ENCODE peak calls at places on chromosomes 6 and 20, in eight cellular contexts. N is GM13976, L is SK-N-SH, C is heart right ventricle, P is tibial artery, T is GM12878, U is thoracic aorta, F is IMR-90. J is an unnamed sample.

GRCh38 chr20:62136283-62137091 is 6.7 kb downstream of the PSMA7 start:
- DNase-seq in N (peak), L (peak), C (peak), P (peak), T (no peak), U (no peak), F (peak), J (no peak)

GRCh38 chr6:167588181-167588919 is 238.4 kb upstream of the AFDN start:
- DNase-seq in N (no peak), L (no peak), C (no peak), P (no peak), T (no peak), U (no peak), F (no peak), J (no peak)

GRCh38 chr6:14671261-14671681 is 553.7 kb downstream of the CD83 start:
- DNase-seq in N (no peak), L (no peak), C (peak), P (no peak), T (no peak), U (no peak), F (peak), J (no peak)

GRCh38 chr6:56864171-56864616 is 90.7 kb upstream of the BEND6 start:
- DNase-seq in N (no peak), L (no peak), C (no peak), P (no peak), T (no peak), U (no peak), F (peak), J (no peak)

GRCh38 chr6:157227202-157228166 is 95.8 kb downstream of the TMEM242 start:
- DNase-seq in N (no peak), L (peak), C (no peak), P (peak), T (no peak), U (no peak), F (no peak), J (no peak)

GRCh38 chr6:39003072-39003471 is 45.5 kb upstream of the GLP1R start:
- DNase-seq in N (no peak), L (no peak), C (no peak), P (no peak), T (no peak), U (no peak), F (no peak), J (no peak)

GRCh38 chr6:66865771-66866170 is 1158.7 kb upstream of the EYS start:
- DNase-seq in N (no peak), L (no peak), C (no peak), P (no peak), T (no peak), U (no peak), F (no peak), J (no peak)

GRCh38 chr6:88919032-88919431 is 44.4 kb downstream of the RNGTT start:
- DNase-seq in N (no peak), L (no peak), C (no peak), P (no peak), T (no peak), U (no peak), F (no peak), J (no peak)

GRCh38 chr6:106974999-106975698 is 620 bp upstream of the CD24 start:
- DNase-seq in N (peak), L (peak), C (peak), P (peak), T (no peak), U (no peak), F (no peak), J (no peak)

GRCh38 chr6:111855775-111856174 is 17.5 kb downstream of the FYN start:
- DNase-seq in N (no peak), L (no peak), C (no peak), P (no peak), T (no peak), U (no peak), F (no peak), J (no peak)

GRCh38 chr20:19880256-19881079 is 122.4 kb downstream of the RIN2 start:
- DNase-seq in N (no peak), L (no peak), C (no peak), P (no peak), T (no peak), U (no peak), F (peak), J (no peak)

GRCh38 chr6:72621243-72622093 is at the start of gene KCNQ5:
- DNase-seq in N (peak), L (peak), C (no peak), P (no peak), T (no peak), U (no peak), F (no peak), J (peak)

GRCh38 chr20:18496042-18496441 is 983 bp downstream of the RBBP9 start:
- DNase-seq in N (no peak), L (peak), C (no peak), P (no peak), T (no peak), U (no peak), F (no peak), J (no peak)

GRCh38 chr6:105993769-105994521 is 92.2 kb upstream of the PRDM1 start:
- DNase-seq in N (peak), L (peak), C (peak), P (no peak), T (no peak), U (no peak), F (peak), J (no peak)

GRCh38 chr6:44672086-44672485 is 284.6 kb downstream of the CDC5L start:
- DNase-seq in N (no peak), L (no peak), C (no peak), P (no peak), T (no peak), U (no peak), F (no peak), J (no peak)

GRCh38 chr20:3889489-3890409 is 562 bp downstream of the PANK2 start:
- DNase-seq in N (peak), L (peak), C (peak), P (peak), T (no peak), U (no peak), F (no peak), J (no peak)

GRCh38 chr20:58975353-58975752 is 5.7 kb upstream of the NELFCD start:
- DNase-seq in N (no peak), L (no peak), C (no peak), P (no peak), T (no peak), U (no peak), F (no peak), J (no peak)

GRCh38 chr20:47674686-47675085 is 110.6 kb downstream of the SULF2 start:
- DNase-seq in N (peak), L (no peak), C (no peak), P (peak), T (no peak), U (no peak), F (no peak), J (no peak)

GRCh38 chr20:63831696-63832686 is 927 bp upstream of the ZBTB46 start:
- DNase-seq in N (no peak), L (peak), C (peak), P (no peak), T (no peak), U (no peak), F (no peak), J (no peak)

GRCh38 chr6:149840345-149841075 is 23.6 kb downstream of the LRP11 start:
- DNase-seq in N (peak), L (peak), C (peak), P (peak), T (no peak), U (no peak), F (peak), J (no peak)

GRCh38 chr6:131660195-131660594 is 23.1 kb downstream of the ENPP3 start:
- DNase-seq in N (no peak), L (no peak), C (no peak), P (no peak), T (no peak), U (no peak), F (peak), J (no peak)

GRCh38 chr20:47044938-47045337 is 150.3 kb downstream of the EYA2 start:
- DNase-seq in N (no peak), L (no peak), C (no peak), P (no peak), T (no peak), U (no peak), F (no peak), J (no peak)

GRCh38 chr6:23659125-23659524 is 466.9 kb upstream of the NRSN1 start:
- DNase-seq in N (no peak), L (peak), C (no peak), P (no peak), T (no peak), U (no peak), F (peak), J (no peak)

GRCh38 chr6:33199687-33200233 is 705 bp downstream of the RXRB start:
- DNase-seq in N (peak), L (peak), C (peak), P (no peak), T (no peak), U (no peak), F (peak), J (no peak)

GRCh38 chr20:33909331-33909921 is 84.3 kb upstream of the RALY start:
- DNase-seq in N (no peak), L (no peak), C (no peak), P (no peak), T (no peak), U (no peak), F (peak), J (no peak)

GRCh38 chr6:37851997-37852524 is 32.5 kb downstream of the ZFAND3 start:
- DNase-seq in N (no peak), L (no peak), C (no peak), P (no peak), T (no peak), U (no peak), F (no peak), J (no peak)

DNA sequence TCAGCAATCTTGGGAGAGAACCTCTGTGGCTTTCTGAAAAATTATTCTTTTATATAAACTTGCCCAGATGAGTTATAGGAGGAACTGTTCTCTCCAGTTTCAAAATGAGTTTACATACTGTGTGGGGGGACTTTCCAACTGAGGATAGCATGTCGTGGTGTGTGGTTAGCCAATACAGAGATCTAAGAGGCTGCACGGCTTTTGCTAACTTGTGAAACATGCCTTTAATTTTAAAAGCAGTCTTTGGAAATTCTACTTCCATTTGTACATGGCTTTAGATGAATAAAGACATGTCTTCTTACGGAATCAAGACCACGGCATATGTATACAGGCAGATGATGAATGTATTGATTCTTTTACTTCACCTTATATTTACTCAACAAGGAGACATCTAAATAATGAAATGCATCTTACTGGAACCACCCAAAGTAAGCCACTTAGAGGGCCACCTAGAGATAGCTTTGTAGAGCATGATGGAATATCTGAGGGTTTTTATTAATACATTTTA is 39.8 kb downstream of the HIVEP1 start:
- DNase-seq in N (peak), L (no peak), C (no peak), P (no peak), T (peak), U (no peak), F (peak), J (no peak)
- TF ChIP-seq CTCF in N (no peak), L (no peak), C (no peak), P (no peak), T (peak), U (no peak), F (no peak), J (no peak)

GRCh38 chr6:152993431-152993830 is 9.1 kb downstream of the MTRF1L start:
- DNase-seq in N (no peak), L (peak), C (no peak), P (no peak), T (no peak), U (no peak), F (no peak), J (no peak)
- TF ChIP-seq CTCF in N (no peak), L (peak), C (no peak), P (no peak), T (no peak), U (no peak), F (peak), J (peak)

DNA sequence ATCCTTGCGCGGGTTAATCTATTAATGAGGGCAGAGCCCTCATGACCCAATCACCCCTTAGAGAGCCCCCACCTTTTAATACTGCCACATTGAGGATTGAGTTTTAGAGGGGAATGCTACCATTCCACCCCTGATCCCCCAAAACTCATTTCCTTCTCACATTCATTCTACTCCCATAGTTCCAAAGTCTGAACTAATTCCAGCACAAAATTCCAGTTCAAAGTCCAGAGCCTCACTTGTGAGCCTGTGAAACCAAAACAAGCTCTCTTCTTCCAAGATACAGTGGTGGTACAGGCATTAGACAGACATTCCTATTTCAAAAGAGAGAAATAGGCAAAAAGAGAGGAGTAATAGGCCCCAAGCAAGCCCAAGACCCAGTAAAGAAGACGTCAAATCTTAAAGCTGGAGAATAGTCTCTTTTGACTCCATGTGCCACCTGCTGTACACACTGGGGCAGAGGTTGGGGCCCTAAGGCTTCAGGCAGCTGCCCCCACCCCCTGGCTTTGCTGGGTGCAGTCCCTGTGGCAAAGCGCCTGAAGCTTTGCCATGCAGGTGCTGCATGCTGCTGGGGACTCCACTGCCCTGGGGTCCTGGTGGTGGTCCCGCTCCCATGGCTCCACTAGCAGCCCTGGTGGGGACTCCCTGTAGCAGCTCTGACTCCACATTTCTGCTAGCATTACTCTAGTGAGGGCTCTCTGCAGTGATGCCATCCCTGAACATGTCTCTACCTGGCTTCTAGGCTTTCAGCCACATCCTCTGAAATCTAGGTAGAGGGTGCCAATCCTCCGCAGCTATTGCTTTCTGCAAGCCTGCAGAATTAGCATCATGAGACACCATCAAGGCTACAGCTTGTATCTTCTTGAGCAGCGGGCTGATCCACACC is 41.3 kb downstream of the RSPH3 start:
- DNase-seq in N (no peak), L (no peak), C (no peak), P (no peak), T (no peak), U (no peak), F (no peak), J (no peak)
- TF ChIP-seq CTCF in N (peak), L (no peak), C (no peak), P (no peak), T (peak), U (no peak), F (no peak), J (no peak)

GRCh38 chr6:17002123-17002522 is 99.7 kb upstream of the STMND1 start:
- DNase-seq in N (no peak), L (no peak), C (no peak), P (no peak), T (no peak), U (no peak), F (no peak), J (no peak)

GRCh38 chr6:17004269-17004668 is 97.6 kb upstream of the STMND1 start:
- DNase-seq in N (no peak), L (no peak), C (no peak), P (no peak), T (no peak), U (no peak), F (peak), J (no peak)

GRCh38 chr6:16999486-17000436 is 102.1 kb upstream of the STMND1 start:
- DNase-seq in N (no peak), L (no peak), C (no peak), P (no peak), T (no peak), U (no peak), F (peak), J (no peak)

GRCh38 chr6:17001188-17001587 is 100.7 kb upstream of the STMND1 start:
- DNase-seq in N (no peak), L (no peak), C (no peak), P (no peak), T (no peak), U (no peak), F (peak), J (no peak)
- TF ChIP-seq CTCF in N (no peak), L (peak), C (no peak), P (no peak), T (peak), U (no peak), F (peak), J (peak)

GRCh38 chr6:97215157-97215769 is 67.8 kb downstream of the MMS22L start:
- DNase-seq in N (no peak), L (peak), C (peak), P (no peak), T (no peak), U (no peak), F (peak), J (no peak)
- TF ChIP-seq CTCF in N (no peak), L (peak), C (peak), P (no peak), T (peak), U (no peak), F (peak), J (peak)

GRCh38 chr6:8535505-8535904 is 100.2 kb upstream of the SLC35B3 start:
- DNase-seq in N (no peak), L (no peak), C (no peak), P (no peak), T (no peak), U (no peak), F (no peak), J (no peak)

GRCh38 chr6:8543714-8544113 is 108.4 kb upstream of the SLC35B3 start:
- DNase-seq in N (no peak), L (peak), C (no peak), P (no peak), T (no peak), U (no peak), F (no peak), J (no peak)

GRCh38 chr6:8536122-8536521 is 100.8 kb upstream of the SLC35B3 start:
- DNase-seq in N (no peak), L (no peak), C (no peak), P (no peak), T (no peak), U (no peak), F (no peak), J (no peak)

GRCh38 chr6:8539446-8539845 is 104.1 kb upstream of the SLC35B3 start:
- DNase-seq in N (peak), L (peak), C (no peak), P (no peak), T (no peak), U (no peak), F (no peak), J (no peak)
- TF ChIP-seq CTCF in N (no peak), L (no peak), C (no peak), P (no peak), T (peak), U (no peak), F (no peak), J (peak)

GRCh38 chr6:46676604-46677313 is 10.9 kb upstream of the TDRD6 start:
- DNase-seq in N (no peak), L (no peak), C (no peak), P (no peak), T (no peak), U (no peak), F (no peak), J (no peak)

GRCh38 chr6:46674410-46674809 is 13.3 kb upstream of the TDRD6 start:
- DNase-seq in N (no peak), L (no peak), C (no peak), P (no peak), T (no peak), U (no peak), F (no peak), J (no peak)

DNA sequence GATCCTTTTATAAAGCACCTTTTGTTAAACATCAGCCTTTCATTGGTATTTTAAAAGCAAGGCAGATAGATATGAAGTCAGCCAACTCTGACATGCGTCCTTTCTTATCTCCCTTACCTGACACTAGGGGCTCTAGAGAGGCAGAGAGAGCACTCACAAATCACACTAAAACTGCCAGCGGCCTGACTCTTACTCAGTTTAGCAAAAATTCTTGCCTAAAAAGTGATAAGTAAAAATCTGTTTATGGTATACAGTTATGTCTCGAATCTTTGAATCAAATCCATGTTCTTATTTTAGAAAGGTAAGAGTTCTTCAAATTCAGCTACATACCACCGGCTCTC is 10.4 kb upstream of the TDRD6 start:
- DNase-seq in N (no peak), L (no peak), C (no peak), P (no peak), T (no peak), U (no peak), F (no peak), J (no peak)
- TF ChIP-seq CTCF in N (peak), L (peak), C (no peak), P (no peak), T (peak), U (no peak), F (peak), J (peak)

DNA sequence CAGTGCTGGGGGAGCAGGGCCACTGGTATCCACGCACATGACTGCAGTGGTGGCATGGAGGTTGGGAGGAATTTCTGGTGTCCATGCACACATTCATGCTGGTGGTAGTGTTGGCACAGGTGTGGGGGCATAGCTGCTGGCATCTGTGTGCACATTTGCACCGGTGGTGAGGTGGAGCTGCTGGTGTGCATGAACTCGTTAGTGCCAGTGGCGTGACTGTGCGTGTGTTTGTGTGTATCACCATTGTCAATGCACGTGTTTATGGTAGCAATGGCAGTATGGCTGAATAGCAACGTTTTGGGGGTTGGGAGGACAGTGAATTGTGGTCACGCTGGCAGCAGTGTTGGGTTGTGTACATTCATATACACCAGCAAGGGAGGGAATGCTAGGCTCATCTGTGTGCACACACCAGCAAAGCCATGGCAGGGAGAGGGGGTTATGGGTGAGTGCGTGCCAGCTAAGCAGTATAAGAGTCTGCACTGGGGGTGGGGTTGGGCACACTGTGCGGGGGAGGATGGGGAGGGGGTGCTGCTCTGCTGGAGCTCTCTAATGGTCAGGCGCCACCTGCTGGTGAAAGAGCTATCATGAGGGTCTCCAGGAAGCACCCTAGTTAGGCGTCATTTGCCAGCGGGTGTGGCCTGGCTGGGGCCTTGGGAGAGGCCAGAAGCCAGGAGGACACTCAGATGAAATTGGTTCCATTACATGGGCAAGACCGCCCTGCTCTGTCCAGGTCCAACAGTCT is 626.1 kb upstream of the ID4 start:
- DNase-seq in N (no peak), L (peak), C (peak), P (no peak), T (no peak), U (no peak), F (no peak), J (no peak)
- TF ChIP-seq CTCF in N (peak), L (peak), C (peak), P (no peak), T (no peak), U (peak), F (no peak), J (peak)

GRCh38 chr6:2158596-2159271 is 86.7 kb downstream of the GMDS start:
- DNase-seq in N (no peak), L (no peak), C (no peak), P (no peak), T (no peak), U (no peak), F (peak), J (no peak)
- TF ChIP-seq CTCF in N (no peak), L (peak), C (peak), P (no peak), T (no peak), U (peak), F (peak), J (peak)

J was measured in chondrocyte.